ENCODE peak calls at places on chromosomes 13 and 19, in nine cellular contexts. One of them, this sample, is unnamed.

GRCh38 chr19:18932216-18932841 is 8.7 kb downstream of the HOMER3 start:
- DNase-seq in right lobe of liver: peak
- DNase-seq in esophagus squamous epithelium: no peak
- DNase-seq in sigmoid colon: peak
- DNase-seq in Peyer's patch: peak
- DNase-seq in GM12892: peak
- DNase-seq in stomach: peak
- DNase-seq in adrenal gland: peak
- DNase-seq in transverse colon: peak
- DNase-seq in this sample: peak

GRCh38 chr19:15254547-15254946 is 22.3 kb upstream of the EPHX3 start:
- DNase-seq in Peyer's patch: no peak
- DNase-seq in sigmoid colon: no peak
- DNase-seq in adrenal gland: no peak
- DNase-seq in right lobe of liver: no peak
- DNase-seq in stomach: no peak
- DNase-seq in esophagus squamous epithelium: no peak
- DNase-seq in transverse colon: no peak
- DNase-seq in GM12892: no peak
- DNase-seq in this sample: no peak

GRCh38 chr19:8110931-8111330 is 38.5 kb downstream of the FBN3 start:
- DNase-seq in GM12892: no peak
- DNase-seq in esophagus squamous epithelium: no peak
- DNase-seq in stomach: no peak
- DNase-seq in transverse colon: no peak
- DNase-seq in right lobe of liver: no peak
- DNase-seq in sigmoid colon: no peak
- DNase-seq in Peyer's patch: no peak
- DNase-seq in adrenal gland: no peak
- DNase-seq in this sample: no peak

GRCh38 chr13:93270769-93271753 is 44.5 kb downstream of the GPC6 start:
- DNase-seq in GM12892: no peak
- DNase-seq in adrenal gland: no peak
- DNase-seq in Peyer's patch: no peak
- DNase-seq in esophagus squamous epithelium: no peak
- DNase-seq in stomach: no peak
- DNase-seq in transverse colon: no peak
- DNase-seq in sigmoid colon: no peak
- DNase-seq in right lobe of liver: no peak
- DNase-seq in this sample: no peak

GRCh38 chr13:106691251-106691650 is 123.3 kb upstream of the ARGLU1 start:
- DNase-seq in Peyer's patch: no peak
- DNase-seq in stomach: no peak
- DNase-seq in transverse colon: no peak
- DNase-seq in adrenal gland: no peak
- DNase-seq in GM12892: no peak
- DNase-seq in right lobe of liver: no peak
- DNase-seq in esophagus squamous epithelium: no peak
- DNase-seq in sigmoid colon: no peak
- DNase-seq in this sample: no peak

GRCh38 chr19:22545751-22546150 is 88.4 kb upstream of the ZNF492 start:
- DNase-seq in right lobe of liver: peak
- DNase-seq in stomach: no peak
- DNase-seq in esophagus squamous epithelium: no peak
- DNase-seq in sigmoid colon: no peak
- DNase-seq in transverse colon: peak
- DNase-seq in Peyer's patch: no peak
- DNase-seq in adrenal gland: no peak
- DNase-seq in GM12892: no peak
- DNase-seq in this sample: peak

GRCh38 chr13:80312012-80312704 is 28.8 kb downstream of the SPRY2 start:
- DNase-seq in stomach: no peak
- DNase-seq in right lobe of liver: no peak
- DNase-seq in sigmoid colon: no peak
- DNase-seq in adrenal gland: no peak
- DNase-seq in GM12892: no peak
- DNase-seq in esophagus squamous epithelium: no peak
- DNase-seq in transverse colon: no peak
- DNase-seq in Peyer's patch: no peak
- DNase-seq in this sample: no peak

GRCh38 chr19:46408611-46409039 is 4.7 kb downstream of the CCDC8 start:
- DNase-seq in GM12892: no peak
- DNase-seq in right lobe of liver: no peak
- DNase-seq in sigmoid colon: peak
- DNase-seq in Peyer's patch: no peak
- DNase-seq in stomach: peak
- DNase-seq in transverse colon: peak
- DNase-seq in adrenal gland: peak
- DNase-seq in esophagus squamous epithelium: no peak
- DNase-seq in this sample: no peak

GRCh38 chr19:19386373-19386869 is 19.1 kb upstream of the GATAD2A start:
- DNase-seq in adrenal gland: no peak
- DNase-seq in Peyer's patch: no peak
- DNase-seq in stomach: no peak
- DNase-seq in esophagus squamous epithelium: no peak
- DNase-seq in sigmoid colon: no peak
- DNase-seq in transverse colon: peak
- DNase-seq in GM12892: no peak
- DNase-seq in right lobe of liver: no peak
- DNase-seq in this sample: peak

GRCh38 chr19:54481326-54481930 is 8.3 kb upstream of the CDC42EP5 start:
- DNase-seq in GM12892: no peak
- DNase-seq in stomach: no peak
- DNase-seq in transverse colon: no peak
- DNase-seq in sigmoid colon: no peak
- DNase-seq in esophagus squamous epithelium: no peak
- DNase-seq in Peyer's patch: no peak
- DNase-seq in right lobe of liver: no peak
- DNase-seq in adrenal gland: peak
- DNase-seq in this sample: peak

GRCh38 chr13:27137759-27138158 is 33.9 kb downstream of the USP12 start:
- DNase-seq in stomach: no peak
- DNase-seq in right lobe of liver: no peak
- DNase-seq in transverse colon: no peak
- DNase-seq in adrenal gland: no peak
- DNase-seq in esophagus squamous epithelium: no peak
- DNase-seq in GM12892: no peak
- DNase-seq in sigmoid colon: no peak
- DNase-seq in Peyer's patch: no peak
- DNase-seq in this sample: peak

GRCh38 chr19:53010494-53010893 is 3.2 kb upstream of the ERVV-1 start:
- DNase-seq in transverse colon: no peak
- DNase-seq in GM12892: no peak
- DNase-seq in esophagus squamous epithelium: no peak
- DNase-seq in Peyer's patch: no peak
- DNase-seq in adrenal gland: no peak
- DNase-seq in right lobe of liver: no peak
- DNase-seq in sigmoid colon: no peak
- DNase-seq in stomach: no peak
- DNase-seq in this sample: no peak

GRCh38 chr19:40947114-40947513 is 44.0 kb upstream of the CYP2B6 start:
- DNase-seq in transverse colon: no peak
- DNase-seq in adrenal gland: no peak
- DNase-seq in sigmoid colon: no peak
- DNase-seq in Peyer's patch: no peak
- DNase-seq in esophagus squamous epithelium: no peak
- DNase-seq in right lobe of liver: no peak
- DNase-seq in GM12892: no peak
- DNase-seq in stomach: no peak
- DNase-seq in this sample: no peak

GRCh38 chr13:50170447-50171037 is 155.3 kb downstream of the KCNRG start:
- DNase-seq in sigmoid colon: no peak
- DNase-seq in esophagus squamous epithelium: no peak
- DNase-seq in transverse colon: no peak
- DNase-seq in right lobe of liver: no peak
- DNase-seq in adrenal gland: no peak
- DNase-seq in Peyer's patch: no peak
- DNase-seq in GM12892: no peak
- DNase-seq in stomach: no peak
- DNase-seq in this sample: no peak

GRCh38 chr13:66532146-66532545 is 698.0 kb downstream of the PCDH9 start:
- DNase-seq in stomach: no peak
- DNase-seq in Peyer's patch: no peak
- DNase-seq in GM12892: no peak
- DNase-seq in adrenal gland: no peak
- DNase-seq in esophagus squamous epithelium: no peak
- DNase-seq in transverse colon: no peak
- DNase-seq in right lobe of liver: no peak
- DNase-seq in sigmoid colon: no peak
- DNase-seq in this sample: no peak

GRCh38 chr13:49308977-49309408 is 61.3 kb downstream of the CDADC1 start:
- DNase-seq in GM12892: no peak
- DNase-seq in adrenal gland: no peak
- DNase-seq in esophagus squamous epithelium: no peak
- DNase-seq in transverse colon: no peak
- DNase-seq in sigmoid colon: peak
- DNase-seq in right lobe of liver: peak
- DNase-seq in Peyer's patch: no peak
- DNase-seq in stomach: peak
- DNase-seq in this sample: no peak

GRCh38 chr13:24692541-24692940 is 12.3 kb downstream of the ATP12A start:
- DNase-seq in sigmoid colon: no peak
- DNase-seq in adrenal gland: no peak
- DNase-seq in right lobe of liver: no peak
- DNase-seq in esophagus squamous epithelium: no peak
- DNase-seq in stomach: no peak
- DNase-seq in GM12892: no peak
- DNase-seq in Peyer's patch: no peak
- DNase-seq in transverse colon: no peak
- DNase-seq in this sample: no peak

GRCh38 chr13:24203726-24204295 is 43.3 kb downstream of the SPATA13 start:
- DNase-seq in GM12892: no peak
- DNase-seq in stomach: no peak
- DNase-seq in sigmoid colon: no peak
- DNase-seq in esophagus squamous epithelium: no peak
- DNase-seq in adrenal gland: no peak
- DNase-seq in transverse colon: no peak
- DNase-seq in Peyer's patch: no peak
- DNase-seq in right lobe of liver: no peak
- DNase-seq in this sample: no peak

GRCh38 chr19:41918653-41919244 is 9.5 kb downstream of the ERFL start:
- DNase-seq in esophagus squamous epithelium: no peak
- DNase-seq in adrenal gland: no peak
- DNase-seq in stomach: no peak
- DNase-seq in sigmoid colon: no peak
- DNase-seq in right lobe of liver: no peak
- DNase-seq in GM12892: no peak
- DNase-seq in Peyer's patch: no peak
- DNase-seq in transverse colon: no peak
- DNase-seq in this sample: no peak

GRCh38 chr19:33406521-33407139 is 33.1 kb downstream of the CEBPG start:
- DNase-seq in adrenal gland: peak
- DNase-seq in right lobe of liver: peak
- DNase-seq in stomach: peak
- DNase-seq in esophagus squamous epithelium: peak
- DNase-seq in GM12892: peak
- DNase-seq in Peyer's patch: peak
- DNase-seq in transverse colon: peak
- DNase-seq in sigmoid colon: peak
- DNase-seq in this sample: peak

GRCh38 chr13:111011899-111012298 is 97.0 kb upstream of the ANKRD10 start:
- DNase-seq in transverse colon: no peak
- DNase-seq in Peyer's patch: no peak
- DNase-seq in right lobe of liver: no peak
- DNase-seq in GM12892: no peak
- DNase-seq in esophagus squamous epithelium: no peak
- DNase-seq in stomach: no peak
- DNase-seq in adrenal gland: no peak
- DNase-seq in sigmoid colon: no peak
- DNase-seq in this sample: peak

GRCh38 chr19:32405431-32406160 is at the start of gene DPY19L3:
- DNase-seq in GM12892: peak
- DNase-seq in adrenal gland: peak
- DNase-seq in esophagus squamous epithelium: peak
- DNase-seq in sigmoid colon: peak
- DNase-seq in stomach: peak
- DNase-seq in Peyer's patch: peak
- DNase-seq in right lobe of liver: peak
- DNase-seq in transverse colon: peak
- DNase-seq in this sample: peak
- TF ChIP-seq POLR2A in GM12892: peak
- TF ChIP-seq POLR2A in adrenal gland: peak
- TF ChIP-seq POLR2A in esophagus squamous epithelium: peak
- TF ChIP-seq POLR2A in sigmoid colon: peak
- TF ChIP-seq POLR2A in stomach: no peak
- TF ChIP-seq POLR2A in Peyer's patch: peak
- TF ChIP-seq POLR2A in right lobe of liver: peak
- TF ChIP-seq POLR2A in transverse colon: peak
- TF ChIP-seq POLR2A in this sample: peak

GRCh38 chr13:114128624-114129522 is 3.5 kb downstream of the RASA3 start:
- DNase-seq in stomach: peak
- DNase-seq in sigmoid colon: peak
- DNase-seq in transverse colon: peak
- DNase-seq in Peyer's patch: no peak
- DNase-seq in right lobe of liver: peak
- DNase-seq in GM12892: peak
- DNase-seq in esophagus squamous epithelium: peak
- DNase-seq in adrenal gland: peak
- DNase-seq in this sample: peak
- TF ChIP-seq POLR2A in stomach: no peak
- TF ChIP-seq POLR2A in sigmoid colon: no peak
- TF ChIP-seq POLR2A in transverse colon: peak
- TF ChIP-seq POLR2A in Peyer's patch: peak
- TF ChIP-seq POLR2A in right lobe of liver: peak
- TF ChIP-seq POLR2A in GM12892: peak
- TF ChIP-seq POLR2A in esophagus squamous epithelium: peak
- TF ChIP-seq POLR2A in adrenal gland: peak
- TF ChIP-seq POLR2A in this sample: peak

DNA sequence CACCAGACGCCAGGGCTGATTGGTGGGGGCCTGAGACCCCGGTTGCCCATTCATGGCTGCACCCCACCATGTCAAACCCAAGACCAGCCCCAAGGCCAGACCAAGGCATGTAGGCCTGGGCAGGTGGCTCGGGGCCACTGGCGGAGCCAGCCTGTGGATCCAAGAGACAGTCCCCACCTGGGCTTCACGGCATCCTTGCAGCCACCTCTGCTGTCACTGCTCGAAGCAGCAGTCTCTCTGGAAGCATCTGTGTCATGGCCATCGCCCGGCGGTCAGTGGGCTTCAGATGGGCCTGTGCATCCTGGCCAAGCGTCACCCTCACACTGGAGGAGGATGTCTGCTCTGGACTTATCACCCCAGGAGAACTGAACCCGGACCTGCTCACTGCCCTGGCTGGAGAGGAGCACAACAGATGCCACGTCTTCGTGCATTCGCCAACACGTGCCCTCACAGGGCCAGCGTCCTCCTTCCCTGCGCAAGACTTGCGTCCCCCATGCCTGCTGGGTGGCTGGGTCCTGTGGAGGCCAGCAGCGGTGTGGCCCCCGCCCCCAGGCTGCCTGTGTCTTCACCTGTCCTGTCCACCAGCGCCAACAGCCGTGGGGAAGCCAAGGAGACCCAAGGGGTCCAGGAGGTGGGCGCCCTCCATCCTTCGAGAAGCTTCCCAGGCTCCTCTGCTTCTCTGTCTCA is 3.6 kb upstream of the TEKTIP1 start:
- DNase-seq in GM12892: no peak
- DNase-seq in adrenal gland: no peak
- DNase-seq in sigmoid colon: no peak
- DNase-seq in transverse colon: no peak
- DNase-seq in right lobe of liver: no peak
- DNase-seq in Peyer's patch: no peak
- DNase-seq in esophagus squamous epithelium: no peak
- DNase-seq in stomach: no peak
- DNase-seq in this sample: no peak
- TF ChIP-seq POLR2A in GM12892: no peak
- TF ChIP-seq POLR2A in adrenal gland: no peak
- TF ChIP-seq POLR2A in sigmoid colon: no peak
- TF ChIP-seq POLR2A in transverse colon: no peak
- TF ChIP-seq POLR2A in right lobe of liver: no peak
- TF ChIP-seq POLR2A in Peyer's patch: no peak
- TF ChIP-seq POLR2A in esophagus squamous epithelium: no peak
- TF ChIP-seq POLR2A in stomach: no peak
- TF ChIP-seq POLR2A in this sample: no peak

GRCh38 chr19:48445606-48446481 is at the start of gene GRWD1:
- DNase-seq in GM12892: peak
- DNase-seq in esophagus squamous epithelium: peak
- DNase-seq in stomach: peak
- DNase-seq in adrenal gland: peak
- DNase-seq in transverse colon: peak
- DNase-seq in sigmoid colon: peak
- DNase-seq in Peyer's patch: peak
- DNase-seq in right lobe of liver: peak
- DNase-seq in this sample: peak
- TF ChIP-seq POLR2A in GM12892: peak
- TF ChIP-seq POLR2A in esophagus squamous epithelium: peak
- TF ChIP-seq POLR2A in stomach: no peak
- TF ChIP-seq POLR2A in adrenal gland: peak
- TF ChIP-seq POLR2A in transverse colon: peak
- TF ChIP-seq POLR2A in sigmoid colon: no peak
- TF ChIP-seq POLR2A in Peyer's patch: peak
- TF ChIP-seq POLR2A in right lobe of liver: peak
- TF ChIP-seq POLR2A in this sample: peak

This sample was measured in erythroblast.